ENCODE peak calls at places on chromosomes 3 and 15, in eight cellular contexts. O is HCT116; Y is RWPE1; W is occipital lobe; E is GM12864; B is NCI-H1417; N is heart right ventricle; X is activated CD4-positive, alpha-beta T cell treated with anti-CD3 and anti-CD28 coated beads for 48 hours. K is an unnamed sample.

GRCh38 chr3:180306155-180306554 is 269.4 kb upstream of the PEX5L start:
- DNase-seq in N (no peak), W (no peak), Y (no peak), B (no peak), X (no peak), O (no peak), E (no peak), K (no peak)

GRCh38 chr15:66195621-66196230 is 57.8 kb downstream of the MEGF11 start:
- DNase-seq in B (no peak), E (no peak), W (no peak), Y (no peak), X (no peak), O (no peak), N (no peak), K (no peak)

GRCh38 chr3:41208507-41208906 is 9.2 kb downstream of the CTNNB1 start:
- DNase-seq in W (no peak), B (no peak), E (no peak), N (no peak), X (no peak), Y (no peak), O (no peak), K (peak)

GRCh38 chr3:141452045-141452444 is 34.8 kb upstream of the RASA2 start:
- DNase-seq in O (no peak), B (peak), N (no peak), X (peak), W (no peak), E (peak), Y (peak), K (peak)

GRCh38 chr3:143529778-143530177 is 318.5 kb downstream of the SLC9A9 start:
- DNase-seq in Y (no peak), E (no peak), O (no peak), B (no peak), N (no peak), W (no peak), X (no peak), K (no peak)

GRCh38 chr3:128263946-128264345 is 110.7 kb downstream of the EEFSEC start:
- DNase-seq in B (no peak), W (no peak), N (no peak), O (no peak), X (no peak), E (no peak), Y (no peak), K (no peak)

GRCh38 chr3:45606991-45607712 is 12.6 kb downstream of the LIMD1 start:
- DNase-seq in X (no peak), O (no peak), N (peak), B (no peak), E (no peak), W (no peak), Y (no peak), K (no peak)

GRCh38 chr3:131535596-131535995 is 32.8 kb upstream of the MRPL3 start:
- DNase-seq in W (no peak), O (no peak), Y (peak), N (no peak), B (no peak), E (no peak), X (no peak), K (no peak)

GRCh38 chr3:196168808-196169391 is 42.3 kb downstream of the ZDHHC19 start:
- DNase-seq in O (no peak), N (no peak), X (no peak), B (no peak), Y (no peak), E (no peak), W (no peak), K (peak)

GRCh38 chr3:111801697-111802655 is 57.1 kb upstream of the PHLDB2 start:
- DNase-seq in N (no peak), O (no peak), Y (peak), B (no peak), X (no peak), W (no peak), E (no peak), K (no peak)